ENCODE peak calls at places on chromosomes 5 and 9, in five cellular contexts. One of them, this sample, is unnamed.

GRCh38 chr5:160213537-160213936 is 15.8 kb upstream of the FABP6 start:
- DNase-seq in breast epithelium: no peak
- DNase-seq in cardiac muscle cell: no peak
- DNase-seq in heart left ventricle: no peak
- DNase-seq in A549: peak
- DNase-seq in this sample: no peak

GRCh38 chr5:110917161-110917875 is 154.2 kb upstream of the TSLP start:
- DNase-seq in breast epithelium: no peak
- DNase-seq in cardiac muscle cell: peak
- DNase-seq in heart left ventricle: peak
- DNase-seq in A549: no peak
- DNase-seq in this sample: no peak

GRCh38 chr9:91177661-91178280 is 183.9 kb downstream of the AUH start:
- DNase-seq in cardiac muscle cell: no peak
- DNase-seq in breast epithelium: peak
- DNase-seq in A549: no peak
- DNase-seq in heart left ventricle: no peak
- DNase-seq in this sample: peak

GRCh38 chr5:135498662-135498995 is 37.1 kb downstream of the NEUROG1 start:
- DNase-seq in breast epithelium: no peak
- DNase-seq in heart left ventricle: no peak
- DNase-seq in cardiac muscle cell: no peak
- DNase-seq in A549: no peak
- DNase-seq in this sample: no peak

GRCh38 chr5:36885566-36886485 is 9.3 kb downstream of the NIPBL start:
- DNase-seq in breast epithelium: no peak
- DNase-seq in heart left ventricle: no peak
- DNase-seq in cardiac muscle cell: no peak
- DNase-seq in A549: no peak
- DNase-seq in this sample: no peak

GRCh38 chr5:112844489-112844888 is 16.6 kb upstream of the SRP19 start:
- DNase-seq in heart left ventricle: no peak
- DNase-seq in A549: no peak
- DNase-seq in cardiac muscle cell: no peak
- DNase-seq in breast epithelium: no peak
- DNase-seq in this sample: no peak

GRCh38 chr9:125085703-125086477 is 57.4 kb downstream of the SCAI start:
- DNase-seq in A549: no peak
- DNase-seq in breast epithelium: no peak
- DNase-seq in cardiac muscle cell: no peak
- DNase-seq in heart left ventricle: no peak
- DNase-seq in this sample: no peak

GRCh38 chr9:80699551-80699998 is 989.8 kb downstream of the TLE1 start:
- DNase-seq in A549: no peak
- DNase-seq in breast epithelium: no peak
- DNase-seq in cardiac muscle cell: peak
- DNase-seq in heart left ventricle: no peak
- DNase-seq in this sample: no peak

GRCh38 chr5:76807296-76807695 is 11.5 kb upstream of the F2RL1 start:
- DNase-seq in heart left ventricle: no peak
- DNase-seq in breast epithelium: no peak
- DNase-seq in A549: no peak
- DNase-seq in cardiac muscle cell: peak
- DNase-seq in this sample: no peak

GRCh38 chr5:172872997-172873491 is 39.0 kb downstream of the ERGIC1 start:
- DNase-seq in A549: no peak
- DNase-seq in cardiac muscle cell: peak
- DNase-seq in heart left ventricle: peak
- DNase-seq in breast epithelium: peak
- DNase-seq in this sample: peak

GRCh38 chr9:91433180-91433579 is 9.5 kb upstream of the NFIL3 start:
- DNase-seq in A549: peak
- DNase-seq in breast epithelium: no peak
- DNase-seq in cardiac muscle cell: peak
- DNase-seq in heart left ventricle: no peak
- DNase-seq in this sample: no peak

GRCh38 chr9:127603226-127603625 is 8.9 kb upstream of the STXBP1 start:
- DNase-seq in A549: no peak
- DNase-seq in heart left ventricle: no peak
- DNase-seq in cardiac muscle cell: no peak
- DNase-seq in breast epithelium: no peak
- DNase-seq in this sample: no peak

GRCh38 chr5:133546500-133546899 is 65.8 kb downstream of the FSTL4 start:
- DNase-seq in cardiac muscle cell: no peak
- DNase-seq in A549: no peak
- DNase-seq in breast epithelium: no peak
- DNase-seq in heart left ventricle: no peak
- DNase-seq in this sample: no peak

GRCh38 chr9:34512131-34513078 is 10.4 kb downstream of the ENHO start:
- DNase-seq in cardiac muscle cell: peak
- DNase-seq in breast epithelium: no peak
- DNase-seq in A549: no peak
- DNase-seq in heart left ventricle: no peak
- DNase-seq in this sample: no peak

GRCh38 chr5:68484307-68485068 is 268.9 kb downstream of the PIK3R1 start:
- DNase-seq in cardiac muscle cell: no peak
- DNase-seq in breast epithelium: no peak
- DNase-seq in heart left ventricle: no peak
- DNase-seq in A549: no peak
- DNase-seq in this sample: no peak

GRCh38 chr5:10712574-10713366 is 48.3 kb downstream of the DAP start:
- DNase-seq in cardiac muscle cell: no peak
- DNase-seq in heart left ventricle: no peak
- DNase-seq in A549: no peak
- DNase-seq in breast epithelium: no peak
- DNase-seq in this sample: no peak

GRCh38 chr5:53501054-53501453 is 20.6 kb downstream of the FST start:
- DNase-seq in breast epithelium: no peak
- DNase-seq in heart left ventricle: no peak
- DNase-seq in cardiac muscle cell: no peak
- DNase-seq in A549: no peak
- DNase-seq in this sample: no peak

GRCh38 chr9:90057361-90057760 is 452.5 kb downstream of the GADD45G start:
- DNase-seq in breast epithelium: no peak
- DNase-seq in cardiac muscle cell: no peak
- DNase-seq in A549: no peak
- DNase-seq in heart left ventricle: no peak
- DNase-seq in this sample: no peak

GRCh38 chr5:170622933-170623332 is 119.1 kb downstream of the KCNIP1 start:
- DNase-seq in A549: no peak
- DNase-seq in breast epithelium: no peak
- DNase-seq in cardiac muscle cell: no peak
- DNase-seq in heart left ventricle: no peak
- DNase-seq in this sample: no peak

GRCh38 chr5:74028976-74029375 is 403.0 kb downstream of the ARHGEF28 start:
- DNase-seq in A549: no peak
- DNase-seq in cardiac muscle cell: no peak
- DNase-seq in heart left ventricle: no peak
- DNase-seq in breast epithelium: no peak
- DNase-seq in this sample: no peak

GRCh38 chr5:72956324-72957140 is 691 bp downstream of the FCHO2 start:
- DNase-seq in A549: peak
- DNase-seq in cardiac muscle cell: peak
- DNase-seq in breast epithelium: peak
- DNase-seq in heart left ventricle: peak
- DNase-seq in this sample: no peak

GRCh38 chr5:38800515-38800914 is 45.3 kb upstream of the OSMR start:
- DNase-seq in cardiac muscle cell: no peak
- DNase-seq in heart left ventricle: peak
- DNase-seq in A549: no peak
- DNase-seq in breast epithelium: no peak
- DNase-seq in this sample: no peak

GRCh38 chr5:157827429-157827828 is 31.5 kb downstream of the CLINT1 start:
- DNase-seq in heart left ventricle: no peak
- DNase-seq in breast epithelium: no peak
- DNase-seq in cardiac muscle cell: no peak
- DNase-seq in A549: no peak
- DNase-seq in this sample: no peak

GRCh38 chr9:122374885-122375420 is 4.1 kb downstream of the PTGS1 start:
- DNase-seq in heart left ventricle: peak
- DNase-seq in cardiac muscle cell: peak
- DNase-seq in breast epithelium: peak
- DNase-seq in A549: no peak
- DNase-seq in this sample: peak

GRCh38 chr5:176658817-176659216 is 11.5 kb downstream of the TSPAN17 start:
- DNase-seq in breast epithelium: no peak
- DNase-seq in heart left ventricle: no peak
- DNase-seq in cardiac muscle cell: no peak
- DNase-seq in A549: no peak
- DNase-seq in this sample: no peak

GRCh38 chr5:158028349-158028748 is 169.4 kb upstream of the CLINT1 start:
- DNase-seq in cardiac muscle cell: no peak
- DNase-seq in breast epithelium: no peak
- DNase-seq in heart left ventricle: no peak
- DNase-seq in A549: no peak
- DNase-seq in this sample: no peak

GRCh38 chr9:98867434-98868168 is 60.1 kb downstream of the GALNT12 start:
- DNase-seq in heart left ventricle: peak
- DNase-seq in A549: no peak
- DNase-seq in cardiac muscle cell: no peak
- DNase-seq in breast epithelium: peak
- DNase-seq in this sample: peak

GRCh38 chr5:96087939-96088338 is 126.3 kb upstream of the ELL2 start:
- DNase-seq in breast epithelium: no peak
- DNase-seq in cardiac muscle cell: no peak
- DNase-seq in heart left ventricle: no peak
- DNase-seq in A549: no peak
- DNase-seq in this sample: no peak

GRCh38 chr9:98584059-98584458 is 124.7 kb downstream of the GABBR2 start:
- DNase-seq in cardiac muscle cell: no peak
- DNase-seq in heart left ventricle: no peak
- DNase-seq in breast epithelium: no peak
- DNase-seq in A549: no peak
- DNase-seq in this sample: no peak

GRCh38 chr5:135217669-135218485 is 181.2 kb downstream of the MACROH2A1 start:
- DNase-seq in cardiac muscle cell: no peak
- DNase-seq in heart left ventricle: no peak
- DNase-seq in A549: peak
- DNase-seq in breast epithelium: peak
- DNase-seq in this sample: peak

GRCh38 chr9:126480810-126481209 is 132.9 kb upstream of the LMX1B start:
- DNase-seq in breast epithelium: no peak
- DNase-seq in A549: no peak
- DNase-seq in cardiac muscle cell: no peak
- DNase-seq in heart left ventricle: no peak
- DNase-seq in this sample: no peak

GRCh38 chr5:132456553-132457361 is 33.8 kb downstream of the IRF1 start:
- DNase-seq in cardiac muscle cell: no peak
- DNase-seq in A549: no peak
- DNase-seq in heart left ventricle: peak
- DNase-seq in breast epithelium: peak
- DNase-seq in this sample: peak

GRCh38 chr5:132457371-132458225 is 33.0 kb downstream of the IRF1 start:
- DNase-seq in A549: no peak
- DNase-seq in breast epithelium: no peak
- DNase-seq in cardiac muscle cell: no peak
- DNase-seq in heart left ventricle: no peak
- DNase-seq in this sample: no peak

GRCh38 chr5:132458226-132458560 is 32.4 kb downstream of the IRF1 start:
- DNase-seq in cardiac muscle cell: no peak
- DNase-seq in A549: no peak
- DNase-seq in heart left ventricle: no peak
- DNase-seq in breast epithelium: no peak
- DNase-seq in this sample: no peak

GRCh38 chr5:132458651-132459030 is 31.9 kb downstream of the IRF1 start:
- DNase-seq in heart left ventricle: no peak
- DNase-seq in breast epithelium: no peak
- DNase-seq in cardiac muscle cell: no peak
- DNase-seq in A549: no peak
- DNase-seq in this sample: no peak

GRCh38 chr5:132455614-132456115 is 34.9 kb downstream of the IRF1 start:
- DNase-seq in heart left ventricle: no peak
- DNase-seq in cardiac muscle cell: no peak
- DNase-seq in breast epithelium: no peak
- DNase-seq in A549: no peak
- DNase-seq in this sample: no peak
- H3K4me3 ChIP-seq in heart left ventricle: peak
- H3K4me3 ChIP-seq in cardiac muscle cell: no peak
- H3K4me3 ChIP-seq in breast epithelium: no peak
- H3K4me3 ChIP-seq in A549: no peak
- H3K4me3 ChIP-seq in this sample: no peak

DNA sequence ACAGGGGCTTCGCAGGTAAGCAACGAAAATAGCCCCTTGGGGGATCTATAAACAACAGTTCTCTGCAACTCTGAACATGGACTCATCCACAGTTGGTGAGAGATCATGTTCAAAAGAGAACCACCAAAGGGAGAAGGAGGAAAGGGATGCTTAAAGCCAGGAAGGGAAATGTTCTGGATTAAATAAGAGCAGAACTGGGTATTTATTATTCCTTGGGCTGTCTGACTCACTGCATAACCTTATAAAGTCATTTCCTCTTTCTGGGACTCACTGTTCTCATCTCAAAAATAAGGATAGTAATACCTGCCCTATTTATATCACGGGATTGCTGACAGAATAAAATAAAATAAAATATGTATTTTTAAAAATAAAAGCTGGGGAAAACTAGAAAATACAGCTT is 11.2 kb upstream of the MARCHF3 start:
- DNase-seq in A549: no peak
- DNase-seq in breast epithelium: no peak
- DNase-seq in heart left ventricle: no peak
- DNase-seq in cardiac muscle cell: no peak
- DNase-seq in this sample: no peak
- H3K27ac ChIP-seq in A549: no peak
- H3K27ac ChIP-seq in breast epithelium: peak
- H3K27ac ChIP-seq in heart left ventricle: peak
- H3K27ac ChIP-seq in cardiac muscle cell: peak
- H3K27ac ChIP-seq in this sample: peak

GRCh38 chr5:150156540-150156939 is 895 bp upstream of the PDGFRB start:
- DNase-seq in cardiac muscle cell: no peak
- DNase-seq in breast epithelium: no peak
- DNase-seq in heart left ventricle: no peak
- DNase-seq in A549: no peak
- DNase-seq in this sample: no peak
- H3K4me3 ChIP-seq in cardiac muscle cell: no peak
- H3K4me3 ChIP-seq in breast epithelium: peak
- H3K4me3 ChIP-seq in heart left ventricle: peak
- H3K4me3 ChIP-seq in A549: no peak
- H3K4me3 ChIP-seq in this sample: no peak

DNA sequence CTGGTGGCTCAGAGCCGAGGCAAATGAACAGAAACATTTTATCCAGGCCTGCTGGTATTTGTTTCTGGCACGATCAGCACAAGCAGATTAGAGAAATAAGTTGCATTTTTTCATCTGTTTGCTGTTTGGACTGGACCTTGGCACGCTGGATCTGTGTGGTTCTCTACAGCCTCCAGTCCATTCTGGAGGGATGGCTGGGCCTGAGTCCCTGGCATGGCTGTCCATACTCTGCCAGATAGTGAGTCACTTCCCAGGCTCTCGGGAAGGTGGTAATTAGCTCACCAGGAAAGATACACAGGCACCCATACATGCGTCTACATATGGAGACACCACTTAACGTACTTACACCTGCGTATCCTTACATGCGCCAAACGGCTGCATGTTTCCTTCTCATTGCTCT is 78.6 kb downstream of the SPRY4 start:
- DNase-seq in breast epithelium: peak
- DNase-seq in heart left ventricle: no peak
- DNase-seq in A549: no peak
- DNase-seq in cardiac muscle cell: no peak
- DNase-seq in this sample: peak
- H3K27ac ChIP-seq in breast epithelium: peak
- H3K27ac ChIP-seq in heart left ventricle: peak
- H3K27ac ChIP-seq in A549: no peak
- H3K27ac ChIP-seq in cardiac muscle cell: no peak
- H3K27ac ChIP-seq in this sample: no peak

GRCh38 chr5:17305964-17306725 is 88.7 kb downstream of the BASP1 start:
- DNase-seq in heart left ventricle: peak
- DNase-seq in breast epithelium: no peak
- DNase-seq in A549: peak
- DNase-seq in cardiac muscle cell: no peak
- DNase-seq in this sample: peak
- H3K4me3 ChIP-seq in heart left ventricle: no peak
- H3K4me3 ChIP-seq in breast epithelium: no peak
- H3K4me3 ChIP-seq in A549: no peak
- H3K4me3 ChIP-seq in cardiac muscle cell: no peak
- H3K4me3 ChIP-seq in this sample: no peak

This sample was measured in right atrium auricular region.